ENCODE peak calls at places on chromosomes 16 and 17, in six cellular contexts. B is heart right ventricle, S is lower leg skin, K is left ventricle myocardium inferior, L is kidney, Q is AG09309. C is an unnamed sample.

GRCh38 chr16:21167360-21167759 is 8.9 kb downstream of the LDAF1 start:
- DNase-seq in B (no peak), Q (peak), S (no peak), L (no peak), K (no peak), C (peak)

GRCh38 chr16:79076039-79076767 is 524.3 kb downstream of the MAF start:
- DNase-seq in L (no peak), S (no peak), Q (no peak), K (no peak), B (no peak), C (no peak)

GRCh38 chr16:57167951-57168350 is 17.9 kb downstream of the PSME3IP1 start:
- DNase-seq in S (no peak), K (no peak), L (no peak), Q (peak), B (no peak), C (peak)

GRCh38 chr17:3982113-3982512 is 17.9 kb upstream of the ATP2A3 start:
- DNase-seq in L (peak), B (no peak), Q (no peak), S (no peak), K (no peak), C (no peak)

GRCh38 chr17:40480501-40481003 is 20.9 kb downstream of the TNS4 start:
- DNase-seq in Q (no peak), S (no peak), K (no peak), B (no peak), L (no peak), C (no peak)

GRCh38 chr17:55532670-55533069 is 21.4 kb upstream of the SMIM36 start:
- DNase-seq in K (no peak), Q (no peak), B (no peak), S (no peak), L (no peak), C (no peak)

GRCh38 chr17:81365148-81365600 is 30.1 kb upstream of the BAHCC1 start:
- DNase-seq in B (peak), K (no peak), L (peak), Q (no peak), S (peak), C (peak)

GRCh38 chr17:50396261-50397110 is 837 bp downstream of the LRRC59 start:
- DNase-seq in B (peak), S (peak), K (no peak), Q (peak), L (no peak), C (peak)

GRCh38 chr16:17476414-17477259 is 5.9 kb upstream of the XYLT1 start:
- DNase-seq in S (peak), Q (no peak), L (no peak), K (no peak), B (no peak), C (peak)

GRCh38 chr17:33039874-33040273 is 48.2 kb downstream of the SPACA3 start:
- DNase-seq in Q (peak), K (no peak), B (no peak), S (peak), L (no peak), C (no peak)

GRCh38 chr17:1949754-1950153 is 75.4 kb downstream of the RTN4RL1 start:
- DNase-seq in Q (no peak), K (no peak), B (no peak), L (no peak), S (no peak), C (no peak)

GRCh38 chr16:27317320-27317719 is 3.5 kb downstream of the IL4R start:
- DNase-seq in B (no peak), L (peak), Q (no peak), K (no peak), S (peak), C (no peak)

GRCh38 chr17:64443086-64443760 is 5.7 kb upstream of the MILR1 start:
- DNase-seq in L (no peak), Q (no peak), K (no peak), B (no peak), S (no peak), C (no peak)

GRCh38 chr17:77609553-77610517 is 348.7 kb upstream of the TNRC6C start:
- DNase-seq in S (peak), K (no peak), B (no peak), L (no peak), Q (no peak), C (no peak)

GRCh38 chr17:18004901-18005305 is 32.2 kb downstream of the DRC3 start:
- DNase-seq in S (no peak), K (no peak), L (no peak), Q (no peak), B (no peak), C (no peak)

GRCh38 chr17:76957600-76958464 is 89.6 kb downstream of the MGAT5B start:
- DNase-seq in B (no peak), K (no peak), Q (no peak), L (peak), S (no peak), C (peak)

GRCh38 chr17:8693328-8693727 is 51.3 kb downstream of the CCDC42 start:
- DNase-seq in L (no peak), K (no peak), B (no peak), S (peak), Q (no peak), C (no peak)

GRCh38 chr17:61904094-61904710 is 23.6 kb downstream of the INTS2 start:
- DNase-seq in L (no peak), S (no peak), K (no peak), Q (no peak), B (no peak), C (no peak)

GRCh38 chr16:56547120-56547948 is 17.5 kb upstream of the MT4 start:
- DNase-seq in B (no peak), S (no peak), K (no peak), Q (peak), L (no peak), C (peak)

GRCh38 chr17:40442392-40443195 is 656 bp upstream of the IGFBP4 start:
- DNase-seq in B (peak), Q (no peak), L (peak), K (peak), S (no peak), C (no peak)

GRCh38 chr17:2481760-2482159 is 29.9 kb downstream of the METTL16 start:
- DNase-seq in B (no peak), S (no peak), Q (no peak), L (no peak), K (no peak), C (no peak)

GRCh38 chr17:41692722-41693521 is 4.2 kb downstream of the EIF1 start:
- DNase-seq in Q (no peak), S (no peak), B (no peak), L (no peak), K (no peak), C (no peak)

GRCh38 chr17:19915579-19915978 is 47.8 kb upstream of the ULK2 start:
- DNase-seq in S (no peak), B (no peak), K (no peak), Q (no peak), L (no peak), C (no peak)

GRCh38 chr17:39151680-39152058 is 232 bp upstream of the PLXDC1 start:
- DNase-seq in L (peak), S (no peak), Q (no peak), B (no peak), K (no peak), C (no peak)
- H3K4me3 ChIP-seq in L (no peak), S (peak), Q (no peak), B (peak), K (peak), C (peak)

DNA sequence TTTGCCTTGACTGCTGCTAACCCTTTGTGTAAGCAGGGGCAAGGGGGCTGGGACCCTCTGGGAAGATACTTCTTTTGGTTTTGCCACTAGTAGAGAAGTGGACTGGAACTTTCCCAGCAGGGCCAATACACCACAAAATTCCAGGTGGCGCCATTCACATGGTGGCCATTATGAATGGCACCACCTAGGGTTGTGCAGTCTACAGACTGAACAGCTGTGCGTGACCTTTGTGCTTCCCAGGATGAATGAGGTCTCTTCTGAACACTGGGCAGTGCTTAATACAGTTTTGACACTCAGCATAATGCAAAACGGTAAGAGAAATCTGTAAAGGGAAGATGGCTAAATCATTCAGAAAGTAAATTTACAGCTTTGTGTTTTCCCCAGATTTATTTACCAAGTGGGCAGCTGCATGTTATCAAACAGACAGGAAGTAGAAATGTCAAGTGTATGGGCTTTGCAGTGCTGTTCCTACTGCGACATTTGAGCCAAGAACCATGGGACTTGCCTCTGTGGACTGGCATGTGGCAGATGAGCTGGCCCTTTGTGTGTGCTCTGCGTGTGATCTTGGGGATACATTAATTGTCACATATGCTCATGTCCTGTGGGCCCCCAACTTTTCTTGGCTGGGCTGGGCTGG is 9.2 kb downstream of the SYT17 start:
- DNase-seq in S (no peak), L (no peak), K (no peak), B (no peak), Q (no peak), C (no peak)
- TF ChIP-seq CTCF in S (no peak), L (no peak), K (no peak), B (no peak), Q (no peak), C (no peak)

GRCh38 chr17:266701-267656 is 85.5 kb upstream of the DOC2B start:
- DNase-seq in S (peak), Q (no peak), K (peak), B (peak), L (peak), C (no peak)
- H3K4me3 ChIP-seq in S (no peak), Q (no peak), K (peak), B (no peak), L (no peak), C (no peak)

GRCh38 chr17:34071891-34072420 is 183.1 kb upstream of the CCL2 start:
- DNase-seq in L (no peak), B (no peak), K (no peak), S (no peak), Q (no peak), C (no peak)

GRCh38 chr17:34066528-34066927 is 188.6 kb upstream of the CCL2 start:
- DNase-seq in K (no peak), L (no peak), Q (no peak), B (no peak), S (no peak), C (no peak)

GRCh38 chr17:34068506-34069035 is 186.5 kb upstream of the CCL2 start:
- DNase-seq in L (no peak), Q (no peak), B (no peak), K (no peak), S (no peak), C (no peak)

GRCh38 chr17:34070712-34071111 is 184.4 kb upstream of the CCL2 start:
- DNase-seq in K (no peak), L (no peak), Q (no peak), B (no peak), S (no peak), C (no peak)

DNA sequence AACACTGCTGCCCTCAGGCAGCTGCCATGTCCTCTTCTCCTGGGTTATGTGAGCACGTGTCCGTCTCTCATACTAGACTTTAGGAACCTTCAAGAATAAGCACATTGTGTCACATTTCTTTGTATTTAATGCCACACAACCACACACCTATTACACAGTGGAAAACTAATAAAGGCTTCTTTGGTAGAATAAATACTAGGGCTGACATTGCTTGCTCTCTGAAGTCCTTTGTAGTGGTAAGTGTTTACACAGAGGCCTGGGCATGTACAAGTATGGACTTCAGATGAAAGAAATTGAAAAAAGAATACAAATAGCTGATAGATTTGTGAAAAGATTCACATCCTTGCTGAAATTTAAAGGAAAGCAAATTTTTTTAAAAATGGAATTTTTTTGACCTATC is 188.1 kb upstream of the CCL2 start:
- DNase-seq in B (no peak), K (no peak), S (no peak), Q (no peak), L (no peak), C (no peak)
- TF ChIP-seq CTCF in B (no peak), K (no peak), S (no peak), Q (no peak), L (no peak), C (no peak)

GRCh38 chr16:12434567-12434966 is 369.1 kb downstream of the CPPED1 start:
- DNase-seq in K (no peak), B (no peak), S (no peak), Q (no peak), L (no peak), C (no peak)

GRCh38 chr16:12437761-12438440 is 365.8 kb downstream of the CPPED1 start:
- DNase-seq in L (no peak), K (no peak), Q (no peak), B (no peak), S (no peak), C (no peak)

GRCh38 chr16:12433691-12434390 is 369.8 kb downstream of the CPPED1 start:
- DNase-seq in L (no peak), K (no peak), B (no peak), S (no peak), Q (no peak), C (no peak)

GRCh38 chr16:12436201-12436657 is 367.5 kb downstream of the CPPED1 start:
- DNase-seq in B (no peak), S (no peak), L (no peak), Q (no peak), K (no peak), C (no peak)

DNA sequence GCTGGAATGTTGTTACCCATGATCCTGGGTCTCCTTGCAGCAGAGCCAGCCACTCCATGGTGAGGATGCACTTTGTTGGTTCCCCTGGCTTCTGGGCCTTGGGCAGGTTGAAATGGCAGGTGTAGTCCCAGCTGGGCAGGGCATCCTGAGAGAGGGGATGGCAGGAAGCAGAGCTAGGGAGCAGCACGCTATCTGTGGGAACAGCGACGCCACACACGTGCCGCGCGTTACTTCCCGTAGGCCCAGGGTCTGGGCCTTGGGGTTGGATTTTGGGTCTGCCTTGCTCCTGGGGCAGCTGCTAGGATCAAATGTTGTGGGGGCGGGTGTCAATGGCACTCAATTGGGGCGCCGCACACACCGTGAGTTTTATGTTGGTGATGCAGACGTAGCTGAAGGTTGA is 368.0 kb downstream of the CPPED1 start:
- DNase-seq in S (no peak), L (no peak), K (no peak), B (no peak), Q (no peak), C (no peak)
- H3K4me3 ChIP-seq in S (no peak), L (no peak), K (no peak), B (no peak), Q (no peak), C (no peak)

DNA sequence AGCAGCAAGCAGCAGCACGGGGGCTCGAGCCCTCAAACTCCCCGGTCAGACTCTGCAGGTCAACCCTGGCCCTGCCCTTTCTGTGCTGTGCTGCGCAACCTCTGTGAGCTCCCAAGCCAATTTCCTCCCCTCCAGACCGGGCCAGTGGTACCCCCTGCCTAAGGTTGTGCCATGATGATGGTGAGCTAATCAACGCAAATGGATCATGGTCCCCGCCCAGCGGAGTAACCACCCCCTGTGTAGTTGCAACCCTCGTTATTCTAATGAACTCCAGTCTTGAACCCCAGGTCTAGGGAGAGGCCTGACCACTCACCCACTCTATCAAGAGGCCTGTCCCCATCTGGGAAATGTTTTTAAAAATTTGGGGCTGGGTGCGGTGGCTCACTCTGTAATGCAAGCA is 201.8 kb upstream of the FOXF1 start:
- DNase-seq in B (no peak), K (no peak), L (no peak), S (no peak), Q (no peak), C (no peak)
- TF ChIP-seq CTCF in B (no peak), K (no peak), L (no peak), S (no peak), Q (no peak), C (no peak)

DNA sequence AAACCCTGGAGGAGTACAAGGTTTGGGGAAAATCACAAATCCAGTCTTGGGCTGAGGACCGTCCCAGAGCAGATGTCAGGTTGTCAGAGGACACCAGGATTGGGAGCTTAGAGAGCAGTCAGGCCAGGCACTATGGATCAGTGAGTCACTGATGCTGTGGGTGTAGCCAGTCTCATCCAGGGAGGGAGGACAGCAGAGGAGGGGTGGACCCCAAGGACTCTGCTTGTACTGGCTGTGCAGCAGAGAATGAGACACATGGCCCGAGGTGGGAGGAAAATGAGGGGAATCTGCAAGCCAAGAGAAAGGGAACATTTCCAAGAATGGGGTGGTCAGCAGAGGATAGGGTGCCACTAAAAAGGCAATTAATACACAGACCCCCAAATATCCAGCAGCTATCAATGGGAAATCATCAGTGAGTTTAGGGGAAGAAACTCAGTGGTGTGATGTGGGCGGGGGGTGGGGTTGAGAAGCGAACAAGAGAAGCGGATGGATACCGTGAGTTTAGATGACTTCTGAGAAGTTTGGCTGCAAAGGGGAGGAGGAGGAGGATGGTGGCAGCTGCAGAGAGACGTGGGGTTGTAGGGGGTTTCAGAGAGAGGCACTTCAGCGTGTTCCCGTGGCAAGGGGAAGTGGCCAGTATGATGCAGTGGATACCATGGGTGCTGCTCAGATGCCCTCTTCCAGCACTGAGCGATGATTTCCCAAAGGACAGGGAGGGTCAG is 43.9 kb downstream of the ARHGAP27 start:
- DNase-seq in L (no peak), S (no peak), B (no peak), K (no peak), Q (no peak), C (no peak)
- H3K4me3 ChIP-seq in L (no peak), S (no peak), B (no peak), K (no peak), Q (no peak), C (no peak)

GRCh38 chr17:67400193-67400592 is 23.1 kb downstream of the PITPNC1 start:
- DNase-seq in S (no peak), L (no peak), K (no peak), B (no peak), Q (no peak), C (peak)
- TF ChIP-seq CTCF in S (no peak), L (no peak), K (no peak), B (no peak), Q (no peak), C (no peak)

DNA sequence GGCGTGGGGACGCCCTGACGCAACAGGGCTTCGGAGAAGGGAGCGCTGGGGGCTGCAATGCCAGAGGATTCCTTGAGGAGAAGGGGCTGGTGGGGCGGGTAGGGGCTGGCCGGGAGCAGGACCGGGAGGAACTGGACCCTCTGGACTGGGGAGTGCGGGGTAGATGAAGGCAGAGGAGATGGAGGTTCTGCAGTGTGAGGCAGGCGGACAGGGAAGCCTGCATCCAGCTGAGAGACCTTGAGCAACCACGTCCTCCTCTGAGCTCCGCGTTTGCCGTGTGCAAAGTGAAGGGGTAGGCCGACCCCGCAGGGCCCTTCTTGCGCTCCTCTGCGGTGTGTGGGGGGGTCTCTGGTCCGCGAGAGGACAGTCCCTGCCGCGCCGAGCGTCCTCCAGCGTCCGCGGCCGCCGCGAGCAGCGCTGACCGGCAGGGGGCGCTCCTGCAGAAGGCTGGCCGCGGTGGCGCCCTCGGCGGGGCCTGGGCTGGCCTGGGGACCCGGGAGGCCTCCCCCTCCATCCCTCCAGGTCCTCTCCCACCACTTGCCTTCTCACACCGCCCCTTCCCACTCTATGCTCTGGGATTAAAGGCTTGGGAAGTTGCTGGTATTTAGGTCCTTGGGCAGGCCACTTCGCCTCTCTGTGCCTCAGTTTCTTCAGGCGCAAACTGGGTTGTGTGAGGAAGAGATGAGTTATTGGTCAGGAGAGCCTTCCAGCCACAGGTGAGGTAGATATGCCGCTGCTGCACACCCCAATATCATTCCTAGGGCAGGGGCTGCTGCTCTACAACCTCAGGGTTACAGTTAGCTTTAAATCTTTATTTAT is 9.6 kb upstream of the WNT9B start:
- DNase-seq in S (no peak), B (no peak), L (peak), Q (no peak), K (no peak), C (no peak)
- H3K4me3 ChIP-seq in S (no peak), B (no peak), L (no peak), Q (peak), K (peak), C (no peak)

GRCh38 chr16:59341368-59341767 is 607.3 kb upstream of the GOT2 start:
- DNase-seq in Q (no peak), B (no peak), S (no peak), L (no peak), K (no peak), C (no peak)
- TF ChIP-seq CTCF in Q (no peak), B (no peak), S (no peak), L (no peak), K (no peak), C (no peak)